ENCODE peak calls at places on chromosome 17, in four cellular contexts. C, T, R and P are unnamed samples.

GRCh38 chr17:77449908-77450741 is 309.4 kb downstream of the SEC14L1 start:
- DNase-seq in C (peak), T (peak), R (peak), P (peak)

GRCh38 chr17:70423562-70423961 is 254.2 kb downstream of the KCNJ2 start:
- DNase-seq in C (no peak), T (no peak), R (no peak), P (no peak)

GRCh38 chr17:21674242-21674731 is 18.0 kb upstream of the KCNJ18 start:
- DNase-seq in C (no peak), T (no peak), R (no peak), P (no peak)

GRCh38 chr17:82126479-82127314 is 28.7 kb upstream of the FASN start:
- DNase-seq in C (no peak), T (no peak), R (no peak), P (no peak)

GRCh38 chr17:3888343-3889171 is 4.3 kb downstream of the CAMKK1 start:
- DNase-seq in C (peak), T (peak), R (peak), P (peak)

GRCh38 chr17:13333661-13334060 is 268.1 kb downstream of the HS3ST3A1 start:
- DNase-seq in C (no peak), T (no peak), R (no peak), P (no peak)

GRCh38 chr17:40329981-40330794 is 21.2 kb downstream of the RARA start:
- DNase-seq in C (no peak), T (no peak), R (peak), P (peak)

GRCh38 chr17:50634123-50634914 is at the start of gene ABCC3:
- DNase-seq in C (no peak), T (peak), R (peak), P (peak)

GRCh38 chr17:42389135-42389417 is 834 bp upstream of the STAT3 start:
- DNase-seq in C (no peak), T (no peak), R (no peak), P (no peak)

GRCh38 chr17:43226393-43226792 is 2.0 kb downstream of the CCDC200 start:
- DNase-seq in C (no peak), T (no peak), R (no peak), P (no peak)

GRCh38 chr17:58686980-58687379 is 4.9 kb downstream of the TEX14 start:
- DNase-seq in C (peak), T (no peak), R (no peak), P (no peak)

GRCh38 chr17:42325026-42325425 is 36.7 kb downstream of the STAT5A start:
- DNase-seq in C (peak), T (peak), R (no peak), P (peak)

GRCh38 chr17:63431939-63432804 is 13.9 kb downstream of the CYB561 start:
- DNase-seq in C (peak), T (peak), R (no peak), P (no peak)

GRCh38 chr17:43814714-43815113 is 18.2 kb downstream of the MPP3 start:
- DNase-seq in C (peak), T (peak), R (no peak), P (peak)

GRCh38 chr17:69869667-69870066 is 205.4 kb upstream of the KCNJ16 start:
- DNase-seq in C (no peak), T (no peak), R (no peak), P (no peak)

GRCh38 chr17:75087182-75087557 is 584 bp upstream of the SLC16A5 start:
- DNase-seq in C (no peak), T (no peak), R (no peak), P (no peak)

GRCh38 chr17:51703364-51704341 is 443.3 kb downstream of the UTP18 start:
- DNase-seq in C (no peak), T (peak), R (peak), P (peak)

GRCh38 chr17:78674595-78675315 is 97.6 kb upstream of the DNAH17 start:
- DNase-seq in C (no peak), T (no peak), R (no peak), P (no peak)

GRCh38 chr17:34154916-34155730 is 100.0 kb upstream of the CCL2 start:
- DNase-seq in C (no peak), T (no peak), R (no peak), P (no peak)

GRCh38 chr17:60391419-60392041 is 403 bp downstream of the USP32 start:
- DNase-seq in C (no peak), T (no peak), R (no peak), P (no peak)

GRCh38 chr17:5815396-5815795 is 231.1 kb upstream of the NLRP1 start:
- DNase-seq in C (no peak), T (no peak), R (no peak), P (no peak)

GRCh38 chr17:49997773-49998703 is 3.0 kb upstream of the DLX3 start:
- DNase-seq in C (peak), T (peak), R (peak), P (peak)

GRCh38 chr17:49742256-49742655 is 21.7 kb downstream of the FAM117A start:
- DNase-seq in C (peak), T (no peak), R (no peak), P (no peak)

GRCh38 chr17:31538080-31538762 is 146.7 kb downstream of the RAB11FIP4 start:
- DNase-seq in C (no peak), T (no peak), R (no peak), P (no peak)

GRCh38 chr17:31537558-31537957 is 146.1 kb downstream of the RAB11FIP4 start:
- DNase-seq in C (no peak), T (peak), R (no peak), P (peak)

GRCh38 chr17:31544186-31544585 is 152.7 kb downstream of the RAB11FIP4 start:
- DNase-seq in C (no peak), T (no peak), R (no peak), P (no peak)

GRCh38 chr17:31540602-31541307 is 149.3 kb downstream of the RAB11FIP4 start:
- DNase-seq in C (no peak), T (no peak), R (no peak), P (no peak)

DNA sequence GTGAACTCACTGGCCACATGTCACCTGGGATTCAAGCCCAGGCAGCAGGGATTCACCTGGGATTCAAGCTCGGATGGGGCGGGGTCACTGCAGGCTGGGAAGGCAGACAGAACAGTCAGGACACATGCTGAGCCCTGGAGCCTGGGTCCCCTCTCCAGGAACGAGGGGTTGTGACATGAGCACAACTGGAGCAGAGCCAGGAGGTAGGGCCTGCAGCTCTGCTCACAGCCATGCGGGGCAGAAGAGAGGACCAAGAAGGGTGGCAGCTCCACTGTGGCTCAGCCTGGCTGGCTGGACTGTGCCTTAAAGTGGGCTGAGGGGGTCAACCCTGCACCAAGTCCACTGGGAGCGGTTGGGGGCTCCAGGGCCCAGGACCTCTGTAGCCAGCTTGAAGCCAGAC is 150.1 kb downstream of the RAB11FIP4 start:
- DNase-seq in C (no peak), T (no peak), R (no peak), P (peak)
- TF ChIP-seq CTCF in C (peak), T (no peak), R (no peak), P (peak)

DNA sequence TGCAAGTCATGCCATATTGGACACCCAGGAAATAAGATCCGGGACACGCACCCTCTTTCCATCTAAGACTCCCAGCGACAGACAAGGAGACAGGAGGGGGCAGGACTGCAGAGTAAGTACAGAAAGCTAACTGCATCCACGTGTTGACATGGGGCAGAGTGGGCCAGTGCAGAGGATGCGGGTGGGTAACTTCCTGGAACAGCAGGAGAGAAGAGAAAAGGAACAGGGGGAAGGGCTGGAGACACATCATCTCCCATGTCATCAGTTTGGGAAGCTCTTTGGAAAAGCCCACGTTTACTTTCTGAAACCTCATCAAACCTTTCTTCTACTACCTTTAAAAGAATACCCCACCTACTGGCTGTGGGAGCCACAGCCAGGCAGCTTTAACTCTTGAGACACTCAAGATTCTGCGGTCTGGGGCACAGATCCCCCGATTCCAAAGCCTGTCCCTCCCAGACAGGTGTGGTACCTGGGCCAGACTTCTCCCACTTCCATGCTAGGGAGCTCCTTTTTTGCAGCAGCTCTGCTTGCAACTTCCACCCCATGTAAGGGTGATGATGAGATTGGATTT is 273.5 kb upstream of the RPL38 start:
- DNase-seq in C (no peak), T (no peak), R (no peak), P (no peak)
- TF ChIP-seq CTCF in C (no peak), T (no peak), R (no peak), P (no peak)

GRCh38 chr17:978110-979093 is 1.2 kb downstream of the NXN start:
- DNase-seq in C (no peak), T (peak), R (peak), P (peak)

GRCh38 chr17:979539-980405 is at the start of gene NXN:
- DNase-seq in C (peak), T (peak), R (peak), P (peak)

GRCh38 chr17:980406-981291 is 1.1 kb upstream of the NXN start:
- DNase-seq in C (peak), T (peak), R (peak), P (peak)

GRCh38 chr17:977163-977562 is 2.4 kb downstream of the NXN start:
- DNase-seq in C (no peak), T (peak), R (no peak), P (no peak)

GRCh38 chr17:979211-979538 is 401 bp downstream of the NXN start:
- DNase-seq in C (no peak), T (no peak), R (no peak), P (no peak)
- TF ChIP-seq CTCF in C (no peak), T (no peak), R (no peak), P (no peak)

DNA sequence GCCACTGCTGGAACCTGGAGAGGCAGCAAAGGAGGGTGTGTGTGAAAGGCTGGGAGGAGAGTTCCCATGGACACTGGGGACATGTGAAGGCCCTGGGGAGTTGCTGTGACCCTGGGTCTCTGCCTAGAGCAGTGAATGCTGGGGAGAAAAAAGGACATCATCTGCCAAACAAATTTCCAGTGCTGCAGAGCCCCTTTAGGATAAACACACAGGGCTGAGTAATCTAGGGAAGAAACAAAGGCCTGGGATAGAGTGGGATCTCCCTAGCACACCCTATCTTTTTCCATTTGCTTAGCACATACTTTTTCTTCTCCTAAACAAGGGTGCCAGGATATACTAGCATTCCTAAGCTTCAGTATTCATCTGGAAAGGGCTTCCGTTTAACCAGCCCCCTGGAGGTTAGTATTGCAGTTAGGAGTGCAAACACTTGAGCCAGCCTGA is 3.3 kb upstream of the HIGD1B start:
- DNase-seq in C (peak), T (no peak), R (peak), P (no peak)
- TF ChIP-seq CTCF in C (peak), T (no peak), R (no peak), P (no peak)

GRCh38 chr17:28334176-28334575 is 1.1 kb downstream of the IFT20 start:
- DNase-seq in C (peak), T (peak), R (no peak), P (no peak)

GRCh38 chr17:28334666-28335200 is 539 bp downstream of the IFT20 start:
- DNase-seq in C (peak), T (peak), R (no peak), P (no peak)

GRCh38 chr17:28335959-28336871 is 654 bp downstream of the TNFAIP1 start:
- DNase-seq in C (peak), T (peak), R (no peak), P (peak)

GRCh38 chr17:28333083-28333746 is 2.1 kb downstream of the IFT20 start:
- DNase-seq in C (peak), T (no peak), R (no peak), P (no peak)

GRCh38 chr17:28335201-28335958 is at the start of the genes IFT20 and TNFAIP1:
- DNase-seq in C (peak), T (peak), R (peak), P (peak)
- TF ChIP-seq CTCF in C (peak), T (no peak), R (peak), P (no peak)

GRCh38 chr17:15143524-15143923 is 121.6 kb downstream of the PMP22 start:
- DNase-seq in C (no peak), T (no peak), R (no peak), P (no peak)
- TF ChIP-seq CTCF in C (no peak), T (no peak), R (no peak), P (no peak)

GRCh38 chr17:8572767-8573166 is 57.8 kb downstream of the MYH10 start:
- DNase-seq in C (peak), T (peak), R (no peak), P (peak)
- TF ChIP-seq CTCF in C (peak), T (peak), R (peak), P (peak)

GRCh38 chr17:54280741-54281140 is 458.0 kb downstream of the KIF2B start:
- DNase-seq in C (no peak), T (no peak), R (no peak), P (no peak)

GRCh38 chr17:54282886-54283285 is 460.2 kb downstream of the KIF2B start:
- DNase-seq in C (no peak), T (no peak), R (no peak), P (no peak)

DNA sequence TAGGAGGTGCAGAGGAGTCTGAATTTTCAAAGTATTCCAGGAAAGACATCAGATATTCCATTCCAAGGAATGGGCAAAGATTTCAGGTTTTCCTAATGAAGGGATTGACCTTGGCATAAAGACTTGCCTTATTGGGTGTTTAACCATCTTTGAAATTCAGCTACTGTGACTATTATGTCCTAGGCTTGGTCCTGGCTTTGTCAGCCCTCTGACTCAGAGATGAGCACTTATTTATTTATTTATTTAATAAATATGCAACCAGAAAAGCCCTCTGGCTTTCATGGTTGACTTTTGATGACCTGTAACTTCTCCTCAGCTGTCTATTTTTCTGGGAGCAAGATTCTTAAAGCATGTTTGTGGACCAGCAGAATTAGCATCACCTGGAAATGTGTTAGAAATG is 455.1 kb downstream of the KIF2B start:
- DNase-seq in C (no peak), T (no peak), R (no peak), P (no peak)
- TF ChIP-seq CTCF in C (no peak), T (no peak), R (no peak), P (no peak)